ENCODE peak calls at places on chromosomes 5 and 9, in four cellular contexts. G is GM23248, O is DND-41, S is kidney. T is an unnamed sample.

GRCh38 chr5:145787001-145787400 is 48.1 kb downstream of the PRELID2 start:
- DNase-seq in G (no peak), O (no peak), S (no peak), T (no peak)

GRCh38 chr9:87606921-87607521 is 109.4 kb downstream of the DAPK1 start:
- DNase-seq in G (peak), O (no peak), S (no peak), T (no peak)

GRCh38 chr5:33736510-33736909 is 155.3 kb downstream of the ADAMTS12 start:
- DNase-seq in G (peak), O (no peak), S (no peak), T (no peak)

GRCh38 chr5:137503456-137503855 is 4.3 kb upstream of the SPOCK1 start:
- DNase-seq in G (peak), O (no peak), S (no peak), T (no peak)

GRCh38 chr5:116068028-116068632 is 16.7 kb upstream of the COMMD10 start:
- DNase-seq in G (peak), O (peak), S (no peak), T (no peak)

GRCh38 chr5:124812771-124813358 is 66.4 kb upstream of the ZNF608 start:
- DNase-seq in G (no peak), O (no peak), S (no peak), T (no peak)

GRCh38 chr9:109122726-109123621 is 3.2 kb upstream of the TMEM245 start:
- DNase-seq in G (no peak), O (peak), S (no peak), T (no peak)

GRCh38 chr5:157063776-157064430 is 5.0 kb upstream of the HAVCR1 start:
- DNase-seq in G (no peak), O (no peak), S (no peak), T (no peak)

GRCh38 chr5:33894566-33894965 is 2.8 kb upstream of the ADAMTS12 start:
- DNase-seq in G (peak), O (no peak), S (no peak), T (no peak)

GRCh38 chr5:15604986-15605385 is 105.0 kb downstream of the FBXL7 start:
- DNase-seq in G (no peak), O (no peak), S (no peak), T (no peak)

GRCh38 chr5:159175547-159175946 is 33.8 kb downstream of the RNF145 start:
- DNase-seq in G (peak), O (no peak), S (no peak), T (no peak)

GRCh38 chr9:3809724-3810123 is 283.9 kb upstream of the RFX3 start:
- DNase-seq in G (peak), O (peak), S (no peak), T (no peak)

GRCh38 chr9:74444389-74444788 is 52.7 kb upstream of the RORB start:
- DNase-seq in G (no peak), O (no peak), S (no peak), T (no peak)

GRCh38 chr5:111968459-111968858 is 211.5 kb upstream of the NREP start:
- DNase-seq in G (peak), O (no peak), S (no peak), T (no peak)

GRCh38 chr9:27865031-27865438 is 291.8 kb upstream of the C9orf72 start:
- DNase-seq in G (peak), O (no peak), S (no peak), T (no peak)

GRCh38 chr9:136327313-136327971 is at the start of gene GPSM1:
- DNase-seq in G (peak), O (peak), S (peak), T (no peak)

GRCh38 chr5:74670377-74671038 is 14.5 kb upstream of the HEXB start:
- DNase-seq in G (no peak), O (no peak), S (no peak), T (no peak)

GRCh38 chr5:72441861-72442540 is 65.2 kb downstream of the ZNF366 start:
- DNase-seq in G (peak), O (no peak), S (no peak), T (no peak)

GRCh38 chr5:169548315-169548714 is 35.3 kb upstream of the SPDL1 start:
- DNase-seq in G (peak), O (no peak), S (no peak), T (no peak)

GRCh38 chr5:148844433-148845279 is 18.2 kb downstream of the ADRB2 start:
- DNase-seq in G (no peak), O (no peak), S (no peak), T (no peak)

GRCh38 chr5:10527281-10527950 is 36.5 kb upstream of the ANKRD33B start:
- DNase-seq in G (peak), O (no peak), S (no peak), T (no peak)

GRCh38 chr5:104189909-104190308 is 627.3 kb upstream of the NUDT12 start:
- DNase-seq in G (peak), O (no peak), S (no peak), T (no peak)

GRCh38 chr9:78900500-78900899 is 603.6 kb downstream of the PSAT1 start:
- DNase-seq in G (no peak), O (no peak), S (no peak), T (no peak)

GRCh38 chr9:15213249-15213648 is 93.8 kb downstream of the TTC39B start:
- DNase-seq in G (no peak), O (no peak), S (no peak), T (no peak)

GRCh38 chr5:10704949-10705621 is 55.9 kb downstream of the DAP start:
- DNase-seq in G (peak), O (no peak), S (no peak), T (no peak)

GRCh38 chr9:68577778-68578591 is 37.3 kb upstream of the TMEM252 start:
- DNase-seq in G (no peak), O (no peak), S (no peak), T (no peak)

GRCh38 chr9:93824386-93825294 is 130.5 kb downstream of the BARX1 start:
- DNase-seq in G (no peak), O (no peak), S (no peak), T (no peak)

GRCh38 chr5:147966829-147967228 is 60.5 kb upstream of the C5orf46 start:
- DNase-seq in G (no peak), O (no peak), S (no peak), T (no peak)

GRCh38 chr9:98429613-98430012 is 174.2 kb upstream of the TBC1D2 start:
- DNase-seq in G (peak), O (no peak), S (no peak), T (no peak)

GRCh38 chr9:98430535-98430934 is 175.1 kb upstream of the TBC1D2 start:
- DNase-seq in G (peak), O (no peak), S (no peak), T (no peak)

GRCh38 chr9:98428452-98428851 is 173.0 kb upstream of the TBC1D2 start:
- DNase-seq in G (no peak), O (no peak), S (no peak), T (no peak)

GRCh38 chr9:98425079-98425478 is 169.6 kb upstream of the TBC1D2 start:
- DNase-seq in G (no peak), O (no peak), S (no peak), T (no peak)

DNA sequence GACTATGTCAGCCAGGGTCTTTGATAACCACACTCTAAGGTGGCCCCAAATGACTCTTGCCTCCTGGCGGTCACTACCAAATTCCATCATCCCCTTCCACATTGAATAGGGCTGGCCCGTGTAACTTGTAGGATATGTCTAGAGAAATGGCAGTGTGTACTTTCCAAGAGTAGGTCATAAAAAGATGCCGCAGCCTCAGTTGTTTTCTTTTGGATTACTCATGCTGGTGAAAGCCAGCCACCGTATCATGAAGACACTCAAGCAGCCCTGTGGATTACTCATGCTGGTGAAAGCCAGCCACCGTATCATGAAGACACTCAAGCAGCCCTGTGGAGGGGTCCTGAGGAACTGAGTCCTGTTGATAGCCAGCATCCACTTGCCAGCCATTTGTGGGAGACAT is 172.0 kb upstream of the TBC1D2 start:
- DNase-seq in G (peak), O (no peak), S (no peak), T (no peak)
- H3K9ac ChIP-seq in G (no peak), O (no peak), S (no peak), T (no peak)

GRCh38 chr9:90642570-90643539 is at the start of gene DIRAS2:
- DNase-seq in G (peak), O (no peak), S (peak), T (peak)
- H3K9ac ChIP-seq in G (no peak), O (no peak), S (no peak), T (peak)

GRCh38 chr5:175484824-175485223 is 6.5 kb downstream of the SFXN1 start:
- DNase-seq in G (no peak), O (no peak), S (no peak), T (no peak)
- H3K9ac ChIP-seq in G (no peak), O (no peak), S (no peak), T (no peak)

DNA sequence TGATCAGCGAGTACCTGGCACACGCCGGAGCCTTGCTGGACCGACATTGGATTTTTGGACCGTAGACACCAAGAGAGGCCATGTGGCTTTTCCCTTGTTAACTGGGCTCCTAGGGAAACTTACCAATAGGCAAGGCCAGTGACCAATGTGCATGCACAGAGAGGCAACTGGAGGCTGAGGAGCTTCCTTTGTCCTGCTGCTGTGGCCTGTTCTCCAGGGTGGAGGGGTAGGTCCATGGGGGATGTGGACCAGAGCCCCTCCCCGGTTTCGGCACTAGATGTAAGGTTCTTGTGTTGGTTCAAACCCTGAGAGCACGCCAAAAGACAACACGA is 34.8 kb upstream of the ANXA2R start:
- DNase-seq in G (no peak), O (no peak), S (no peak), T (no peak)
- H3K9ac ChIP-seq in G (no peak), O (no peak), S (no peak), T (no peak)

GRCh38 chr5:140965905-140966292 is 377 bp upstream of the PCDHAC2 start:
- DNase-seq in G (no peak), O (no peak), S (no peak), T (no peak)
- H3K9ac ChIP-seq in G (no peak), O (no peak), S (no peak), T (peak)

GRCh38 chr5:35229076-35230042 is 928 bp downstream of the PRLR start:
- DNase-seq in G (peak), O (no peak), S (peak), T (peak)
- H3K9ac ChIP-seq in G (peak), O (no peak), S (peak), T (peak)

GRCh38 chr9:133571491-133571890 is 37.0 kb downstream of the ADAMTSL2 start:
- DNase-seq in G (no peak), O (no peak), S (no peak), T (no peak)
- H3K9ac ChIP-seq in G (no peak), O (no peak), S (no peak), T (peak)

T was measured in NT2/D1.